ENCODE peak calls at places on chromosome 3, in six cellular contexts. G is uterus, X is thoracic aorta, T is lower lobe of right lung, I is mucosa of descending colon, D is OCI-LY7. S is an unnamed sample.

GRCh38 chr3:180280601-180281000 is 243.9 kb upstream of the PEX5L start:
- DNase-seq in G (no peak), X (no peak), T (no peak), I (no peak), D (no peak), S (no peak)

GRCh38 chr3:37986479-37987314 is 3.9 kb upstream of the VILL start:
- DNase-seq in G (peak), X (no peak), T (peak), I (peak), D (no peak), S (no peak)

GRCh38 chr3:171770689-171771620 is 39.3 kb downstream of the PLD1 start:
- DNase-seq in G (peak), X (no peak), T (no peak), I (no peak), D (no peak), S (peak)

GRCh38 chr3:161800985-161801559 is 304.5 kb downstream of the OTOL1 start:
- DNase-seq in G (no peak), X (no peak), T (no peak), I (no peak), D (no peak), S (no peak)

GRCh38 chr3:151037746-151038145 is 47.7 kb upstream of the MED12L start:
- DNase-seq in G (peak), X (no peak), T (no peak), I (no peak), D (no peak), S (peak)

GRCh38 chr3:42256135-42256819 is 9.7 kb downstream of the CCK start:
- DNase-seq in G (no peak), X (no peak), T (no peak), I (no peak), D (no peak), S (peak)

GRCh38 chr3:188927971-188928370 is 243.8 kb upstream of the TPRG1 start:
- DNase-seq in G (no peak), X (no peak), T (no peak), I (no peak), D (no peak), S (no peak)

GRCh38 chr3:101979033-101979432 is 129.7 kb downstream of the NFKBIZ start:
- DNase-seq in G (no peak), X (no peak), T (no peak), I (no peak), D (peak), S (no peak)

GRCh38 chr3:141065841-141066592 is 14.9 kb downstream of the SPSB4 start:
- DNase-seq in G (no peak), X (no peak), T (no peak), I (no peak), D (no peak), S (no peak)

GRCh38 chr3:112671930-112672715 is 31.2 kb upstream of the CCDC80 start:
- DNase-seq in G (no peak), X (no peak), T (no peak), I (no peak), D (no peak), S (peak)

GRCh38 chr3:49484471-49484870 is 14.4 kb downstream of the DAG1 start:
- DNase-seq in G (no peak), X (no peak), T (no peak), I (no peak), D (no peak), S (no peak)

GRCh38 chr3:9583371-9583770 is 29.7 kb upstream of the LHFPL4 start:
- DNase-seq in G (no peak), X (no peak), T (no peak), I (no peak), D (no peak), S (no peak)

GRCh38 chr3:42148982-42149432 is 57.9 kb downstream of the TRAK1 start:
- DNase-seq in G (peak), X (peak), T (peak), I (no peak), D (no peak), S (peak)

GRCh38 chr3:73298243-73299183 is 237.1 kb downstream of the EBLN2 start:
- DNase-seq in G (no peak), X (no peak), T (no peak), I (no peak), D (no peak), S (no peak)

GRCh38 chr3:128432898-128433629 is 33.6 kb downstream of the DNAJB8 start:
- DNase-seq in G (no peak), X (no peak), T (no peak), I (no peak), D (no peak), S (no peak)
- H3K4me3 ChIP-seq in G (no peak), X (peak), T (peak), I (no peak), D (no peak), S (no peak)

GRCh38 chr3:114418724-114419543 is 125.1 kb downstream of the TIGIT start:
- DNase-seq in G (no peak), X (no peak), T (no peak), I (no peak), D (peak), S (peak)
- H3K4me3 ChIP-seq in G (no peak), X (peak), T (peak), I (no peak), D (no peak), S (no peak)

GRCh38 chr3:54634122-54634469 is 293.8 kb downstream of the LRTM1 start:
- DNase-seq in G (no peak), X (no peak), T (no peak), I (no peak), D (no peak), S (no peak)
- H3K4me3 ChIP-seq in G (no peak), X (no peak), T (no peak), I (no peak), D (no peak), S (no peak)

DNA sequence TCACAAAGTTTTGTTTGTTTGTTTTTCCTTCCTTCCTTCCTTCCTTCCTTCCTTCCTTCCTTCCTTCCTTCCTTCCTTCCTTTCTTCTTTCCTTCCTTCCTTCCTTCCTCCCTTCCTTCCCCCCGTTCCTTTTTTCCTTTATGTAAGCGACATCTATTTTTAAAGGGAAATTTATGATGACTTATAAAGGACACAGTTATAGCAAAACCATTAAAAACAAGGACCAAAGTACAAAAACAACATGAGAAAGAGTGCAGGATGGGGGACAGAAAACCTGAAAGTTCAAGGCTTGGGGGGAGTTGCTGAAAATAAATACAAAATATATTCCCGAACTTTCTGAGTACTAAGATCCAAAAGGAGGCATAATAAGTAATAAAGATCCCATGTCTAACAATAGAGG is 1.8 kb downstream of the ADGRG7 start:
- DNase-seq in G (no peak), X (no peak), T (no peak), I (no peak), D (no peak), S (no peak)
- H3K4me3 ChIP-seq in G (no peak), X (no peak), T (no peak), I (no peak), D (no peak), S (no peak)

GRCh38 chr3:35639251-35640185 is at the start of gene ARPP21:
- DNase-seq in G (no peak), X (no peak), T (peak), I (no peak), D (peak), S (peak)
- H3K4me3 ChIP-seq in G (no peak), X (peak), T (peak), I (no peak), D (peak), S (peak)

GRCh38 chr3:107238787-107239186 is 138.5 kb upstream of the CCDC54 start:
- DNase-seq in G (no peak), X (no peak), T (no peak), I (no peak), D (no peak), S (no peak)

GRCh38 chr3:107241217-107241616 is 136.0 kb upstream of the CCDC54 start:
- DNase-seq in G (no peak), X (no peak), T (peak), I (peak), D (peak), S (peak)

GRCh38 chr3:107240183-107241091 is 136.8 kb upstream of the CCDC54 start:
- DNase-seq in G (peak), X (no peak), T (peak), I (peak), D (peak), S (peak)

GRCh38 chr3:107239703-107240102 is 137.5 kb upstream of the CCDC54 start:
- DNase-seq in G (no peak), X (no peak), T (no peak), I (no peak), D (no peak), S (no peak)

GRCh38 chr3:107242579-107242978 is 134.7 kb upstream of the CCDC54 start:
- DNase-seq in G (no peak), X (no peak), T (no peak), I (no peak), D (no peak), S (no peak)
- H3K4me3 ChIP-seq in G (no peak), X (peak), T (peak), I (no peak), D (peak), S (peak)

DNA sequence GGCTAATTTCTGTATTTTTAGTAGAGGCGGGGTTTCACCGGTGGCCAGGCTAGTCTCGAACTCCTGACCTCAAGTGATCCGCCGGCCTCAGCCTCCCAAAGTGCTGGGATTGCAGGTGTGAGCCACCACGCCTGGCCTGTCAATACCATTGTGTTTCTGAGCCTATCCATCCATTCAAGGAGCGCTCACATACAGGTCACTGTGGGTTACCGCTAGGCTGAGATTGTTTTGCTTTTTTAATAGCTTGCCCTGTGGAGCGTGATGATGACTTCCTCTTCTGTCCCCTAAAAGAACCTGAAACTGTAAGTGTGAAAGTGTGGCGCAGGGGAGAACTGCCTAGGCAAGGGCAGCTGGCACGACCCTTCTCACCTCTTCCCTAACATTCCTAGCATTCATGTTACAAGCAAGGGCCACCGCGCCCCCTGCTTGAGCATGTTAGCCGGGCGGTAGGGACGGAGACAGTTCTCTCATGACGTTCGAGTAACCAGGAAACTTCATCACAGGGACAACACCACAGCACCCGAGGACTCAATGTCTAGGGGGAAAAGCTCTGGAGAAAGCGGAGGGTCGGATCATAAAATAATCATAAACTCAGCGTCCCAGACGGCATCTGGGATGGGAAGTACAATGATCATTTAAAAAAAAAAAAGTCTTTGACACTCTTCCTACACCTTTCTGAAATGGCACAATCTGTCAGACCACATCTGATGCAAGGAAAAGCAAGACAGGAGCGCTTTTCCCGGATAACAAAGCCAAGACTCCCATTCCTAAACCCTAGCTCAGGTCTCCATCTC is 785 bp downstream of the LAMP3 start:
- DNase-seq in G (no peak), X (no peak), T (no peak), I (peak), D (peak), S (no peak)
- H3K4me3 ChIP-seq in G (peak), X (peak), T (peak), I (no peak), D (peak), S (peak)

DNA sequence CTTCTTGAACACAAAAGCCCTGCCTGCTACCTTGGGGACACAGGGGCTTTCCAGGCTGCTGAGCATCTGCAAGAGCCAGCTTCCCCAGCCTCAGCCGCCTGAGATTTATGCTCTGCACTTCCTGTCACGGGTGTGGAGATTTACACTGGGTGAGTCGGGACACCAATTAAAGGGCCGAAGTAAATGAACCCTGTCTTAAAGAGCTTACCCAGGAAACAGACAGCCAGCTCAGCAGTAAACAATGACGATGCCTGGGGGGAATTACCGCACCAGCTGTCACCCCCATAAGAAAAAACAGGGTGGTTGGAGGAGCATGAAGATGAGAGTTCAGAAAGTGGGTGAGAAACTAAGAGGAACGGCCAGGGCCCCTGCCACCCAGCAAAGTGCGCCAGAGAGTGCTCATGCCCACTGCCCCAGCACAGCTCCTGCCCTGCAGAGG is 37.5 kb upstream of the IQSEC1 start:
- DNase-seq in G (no peak), X (no peak), T (peak), I (peak), D (peak), S (no peak)
- H3K4me3 ChIP-seq in G (no peak), X (no peak), T (no peak), I (no peak), D (peak), S (no peak)